ENCODE peak calls at places on chromosome 10, in six cellular contexts. X is OCI-LY7; J is skeletal muscle cell; K is CD8-positive, alpha-beta T cell; O is AG10803; A is fibroblast of lung. U is an unnamed sample.

GRCh38 chr10:17214991-17215781 is 12.9 kb upstream of the VIM start:
- DNase-seq in X (no peak), J (peak), K (no peak), O (peak), A (peak), U (no peak)

GRCh38 chr10:103231047-103231551 is 14.6 kb upstream of the RPEL1 start:
- DNase-seq in X (no peak), J (peak), K (no peak), O (peak), A (peak), U (no peak)

GRCh38 chr10:3689871-3690510 is 95.0 kb downstream of the KLF6 start:
- DNase-seq in X (no peak), J (no peak), K (no peak), O (no peak), A (no peak), U (no peak)

GRCh38 chr10:103881420-103882284 is 26.3 kb upstream of the SH3PXD2A start:
- DNase-seq in X (no peak), J (no peak), K (no peak), O (no peak), A (no peak), U (no peak)

GRCh38 chr10:117884088-117884487 is 162.7 kb downstream of the RAB11FIP2 start:
- DNase-seq in X (no peak), J (no peak), K (no peak), O (no peak), A (no peak), U (no peak)

GRCh38 chr10:115558252-115558651 is 465.1 kb downstream of the ATRNL1 start:
- DNase-seq in X (no peak), J (no peak), K (no peak), O (no peak), A (no peak), U (no peak)

GRCh38 chr10:117684673-117685211 is 142.2 kb downstream of the EMX2 start:
- DNase-seq in X (no peak), J (no peak), K (no peak), O (peak), A (no peak), U (no peak)

GRCh38 chr10:73953665-73954064 is 42.7 kb downstream of the PLAU start:
- DNase-seq in X (no peak), J (no peak), K (no peak), O (peak), A (peak), U (no peak)

GRCh38 chr10:5659702-5660528 is 6.5 kb downstream of the ASB13 start:
- DNase-seq in X (peak), J (peak), K (no peak), O (peak), A (peak), U (no peak)

GRCh38 chr10:131876021-131876420 is 24.8 kb upstream of the PPP2R2D start:
- DNase-seq in X (no peak), J (no peak), K (no peak), O (no peak), A (no peak), U (no peak)

GRCh38 chr10:101576229-101576863 is 11.7 kb downstream of the POLL start:
- DNase-seq in X (no peak), J (no peak), K (no peak), O (no peak), A (peak), U (no peak)

GRCh38 chr10:132248455-132249231 is 59.1 kb downstream of the STK32C start:
- DNase-seq in X (peak), J (no peak), K (peak), O (peak), A (no peak), U (no peak)

GRCh38 chr10:31602541-31603244 is 283.7 kb downstream of the ZEB1 start:
- DNase-seq in X (no peak), J (peak), K (no peak), O (peak), A (peak), U (no peak)

GRCh38 chr10:89250814-89251416 is 660 bp downstream of the LIPA start:
- DNase-seq in X (no peak), J (no peak), K (no peak), O (no peak), A (no peak), U (no peak)

GRCh38 chr10:31582365-31583052 is 263.5 kb downstream of the ZEB1 start:
- DNase-seq in X (no peak), J (no peak), K (no peak), O (peak), A (peak), U (no peak)

GRCh38 chr10:116637830-116638229 is 17.1 kb downstream of the PNLIPRP2 start:
- DNase-seq in X (no peak), J (no peak), K (no peak), O (no peak), A (no peak), U (no peak)

GRCh38 chr10:12707461-12708185 is 293.9 kb downstream of the CCDC3 start:
- DNase-seq in X (peak), J (peak), K (no peak), O (peak), A (peak), U (no peak)

GRCh38 chr10:44180321-44181154 is 204.4 kb downstream of the CXCL12 start:
- DNase-seq in X (no peak), J (peak), K (no peak), O (peak), A (peak), U (no peak)

GRCh38 chr10:92844746-92845145 is 3.6 kb upstream of the EXOC6 start:
- DNase-seq in X (no peak), J (no peak), K (no peak), O (no peak), A (no peak), U (no peak)

DNA sequence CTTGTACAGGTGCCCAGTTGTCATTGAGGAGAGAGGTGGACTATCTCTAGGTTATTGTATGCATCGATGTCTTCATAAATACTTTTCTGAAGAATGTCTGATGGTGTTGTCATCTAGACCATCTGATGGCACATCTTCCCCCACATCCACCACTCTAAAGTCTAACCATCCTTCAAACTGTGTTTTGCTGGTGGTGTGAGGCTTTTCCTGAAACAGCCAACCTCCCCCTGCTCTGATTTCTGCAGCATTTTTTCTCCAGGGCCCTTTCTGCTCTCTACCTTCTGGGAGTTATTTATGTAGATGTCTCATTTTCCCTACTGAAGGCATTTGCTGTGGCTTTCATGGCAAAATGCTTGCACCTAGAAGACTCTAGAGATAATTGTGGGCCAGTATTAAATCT is 1.5 kb downstream of the PLCE1 start:
- DNase-seq in X (no peak), J (no peak), K (no peak), O (no peak), A (no peak), U (no peak)
- H3K4me3 ChIP-seq in X (no peak), J (no peak), K (no peak), O (no peak), A (no peak), U (no peak)

DNA sequence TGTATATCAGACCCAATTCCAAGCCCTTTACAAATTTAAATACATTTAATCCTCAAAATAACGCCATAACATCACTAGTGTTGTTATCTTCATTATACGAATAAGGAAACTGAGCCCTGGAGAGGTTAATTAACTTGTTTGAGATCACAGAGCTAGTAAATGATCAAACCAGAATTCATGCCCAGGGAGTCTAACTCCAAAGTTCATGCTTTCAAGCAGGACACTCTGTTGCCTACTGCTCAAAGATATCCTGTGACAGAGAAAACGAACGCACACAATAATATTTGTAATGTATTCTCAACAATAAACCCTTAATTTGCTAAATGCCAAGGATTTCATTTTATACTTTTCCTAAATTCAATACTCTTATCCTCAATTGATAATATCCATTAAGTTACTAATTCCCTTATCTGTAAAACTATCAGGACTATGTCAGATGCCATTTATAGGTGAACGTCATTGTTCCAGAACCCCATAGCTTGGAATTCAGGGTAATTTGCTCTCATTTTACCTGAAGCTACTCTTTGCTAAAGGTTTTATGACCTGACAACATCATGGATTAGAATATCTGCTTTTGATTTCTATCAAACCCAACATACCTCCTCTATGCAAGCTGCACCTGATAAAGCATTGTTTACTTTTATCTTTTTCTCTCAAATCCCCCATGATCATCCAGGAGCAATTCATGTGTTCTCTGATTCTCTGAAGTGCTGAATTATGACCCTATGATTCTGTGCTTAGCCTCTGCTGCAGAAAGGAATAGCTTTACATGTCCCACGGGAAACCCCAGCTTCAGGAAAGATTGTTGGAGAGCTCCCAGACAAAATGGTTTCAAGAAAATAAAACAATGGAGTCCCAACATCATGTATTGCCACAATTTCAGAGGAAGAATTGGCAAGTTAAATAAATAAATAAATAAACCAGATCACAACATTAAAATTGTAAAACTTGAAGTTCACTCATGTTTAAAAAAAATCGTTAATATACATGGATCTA is 150.2 kb upstream of the CDK1 start:
- DNase-seq in X (no peak), J (no peak), K (no peak), O (no peak), A (no peak), U (no peak)
- H3K4me3 ChIP-seq in X (no peak), J (no peak), K (no peak), O (no peak), A (no peak), U (no peak)

GRCh38 chr10:87868277-87868676 is 4.9 kb downstream of the PTEN start:
- DNase-seq in X (no peak), J (no peak), K (no peak), O (no peak), A (no peak), U (no peak)
- H3K4me3 ChIP-seq in X (peak), J (peak), K (peak), O (peak), A (peak), U (peak)

GRCh38 chr10:68492118-68492517 is 20.3 kb upstream of the DNA2 start:
- DNase-seq in X (no peak), J (no peak), K (no peak), O (peak), A (peak), U (no peak)
- H3K4me3 ChIP-seq in X (no peak), J (no peak), K (no peak), O (no peak), A (no peak), U (no peak)

DNA sequence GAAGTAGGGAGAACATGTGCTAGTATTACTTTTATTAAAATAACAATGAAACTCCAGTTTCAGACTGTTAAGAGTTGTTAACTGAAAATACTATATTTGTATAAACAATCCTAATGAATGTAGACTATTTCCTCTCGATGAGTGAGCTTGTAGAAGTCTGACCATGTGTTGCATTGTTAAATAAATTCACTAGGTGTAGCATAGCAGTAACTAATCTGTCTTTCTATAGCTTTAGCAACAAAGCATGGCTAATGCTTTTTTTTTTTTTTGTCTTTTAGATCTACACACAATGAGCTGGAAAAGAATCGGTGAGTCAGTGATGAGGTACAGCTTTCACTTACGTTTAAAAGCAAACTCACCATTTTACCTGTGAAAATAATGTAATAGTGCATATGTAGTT is 37.1 kb downstream of the MXI1 start:
- DNase-seq in X (no peak), J (no peak), K (no peak), O (no peak), A (no peak), U (no peak)
- H3K4me3 ChIP-seq in X (no peak), J (no peak), K (no peak), O (no peak), A (no peak), U (no peak)

GRCh38 chr10:7525314-7526016 is 114.6 kb upstream of the SFMBT2 start:
- DNase-seq in X (peak), J (peak), K (peak), O (peak), A (peak), U (no peak)

GRCh38 chr10:7529638-7530037 is 118.8 kb upstream of the SFMBT2 start:
- DNase-seq in X (no peak), J (no peak), K (no peak), O (peak), A (no peak), U (no peak)

GRCh38 chr10:7523656-7524055 is 112.8 kb upstream of the SFMBT2 start:
- DNase-seq in X (no peak), J (no peak), K (no peak), O (no peak), A (no peak), U (no peak)

GRCh38 chr10:7527468-7527867 is 116.6 kb upstream of the SFMBT2 start:
- DNase-seq in X (no peak), J (no peak), K (no peak), O (no peak), A (no peak), U (no peak)

GRCh38 chr10:7526017-7526400 is 115.2 kb upstream of the SFMBT2 start:
- DNase-seq in X (no peak), J (no peak), K (no peak), O (no peak), A (no peak), U (no peak)
- H3K4me3 ChIP-seq in X (no peak), J (no peak), K (no peak), O (peak), A (no peak), U (no peak)

DNA sequence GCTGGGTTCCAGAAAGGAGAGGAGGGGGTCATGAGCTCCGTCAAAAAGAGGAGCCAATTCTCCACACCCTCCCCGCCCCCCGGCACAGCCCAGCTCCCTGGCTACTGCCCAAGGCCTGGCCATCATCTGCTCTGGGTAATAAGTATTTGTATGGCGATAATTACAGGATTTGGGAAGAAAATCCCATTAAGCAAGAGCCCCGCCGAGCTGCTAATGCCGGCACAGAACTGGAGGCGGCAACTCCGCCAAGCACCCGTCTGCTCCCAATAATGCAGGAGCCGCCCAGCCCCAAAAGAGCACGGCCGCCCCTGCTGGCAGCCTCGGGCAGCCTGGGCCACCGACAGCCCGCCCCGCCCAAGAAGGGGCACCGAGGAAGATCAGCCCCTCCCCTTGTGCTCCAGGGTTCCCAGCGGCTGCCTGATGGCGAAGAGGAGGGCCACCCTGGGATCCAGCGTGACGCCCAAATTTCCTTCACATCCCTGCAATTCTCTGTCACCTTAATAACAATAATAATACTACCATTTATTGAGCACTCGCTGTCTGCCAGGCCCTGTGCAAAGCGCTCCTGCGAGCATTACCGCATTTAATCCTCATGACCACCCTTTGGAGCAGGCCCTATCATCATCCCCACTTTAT is 5.9 kb downstream of the SLIT1 start:
- DNase-seq in X (no peak), J (no peak), K (no peak), O (no peak), A (no peak), U (no peak)
- H3K4me3 ChIP-seq in X (no peak), J (no peak), K (no peak), O (no peak), A (no peak), U (no peak)

GRCh38 chr10:123889821-123890220 is 1.8 kb downstream of the CPXM2 start:
- DNase-seq in X (no peak), J (no peak), K (no peak), O (no peak), A (no peak), U (no peak)
- H3K4me3 ChIP-seq in X (no peak), J (no peak), K (no peak), O (peak), A (no peak), U (no peak)

GRCh38 chr10:80110986-80111385 is 21.5 kb upstream of the PLAC9 start:
- DNase-seq in X (no peak), J (no peak), K (no peak), O (no peak), A (no peak), U (no peak)
- H3K4me3 ChIP-seq in X (no peak), J (no peak), K (no peak), O (no peak), A (no peak), U (no peak)

U was measured in GM06990.